ENCODE peak calls at places on chromosomes 6 and 20, in five cellular contexts. Y is K562, I is HepG2, D is GM12878, C is H1. U is an unnamed sample.

GRCh38 chr6:135851442-135852271 is at the start of gene PDE7B:
- DNase-seq in Y (no peak), I (no peak), D (no peak), C (peak), U (no peak)

GRCh38 chr6:111423960-111424846 is 58.8 kb downstream of the REV3L start:
- DNase-seq in Y (no peak), I (no peak), D (no peak), C (no peak), U (no peak)

GRCh38 chr20:12969071-12969669 is 39.6 kb upstream of the SPTLC3 start:
- DNase-seq in Y (no peak), I (peak), D (no peak), C (no peak), U (no peak)

GRCh38 chr6:129959358-129959930 is 58.9 kb upstream of the L3MBTL3 start:
- DNase-seq in Y (no peak), I (no peak), D (no peak), C (no peak), U (no peak)

GRCh38 chr6:132300323-132300949 is 100.8 kb downstream of the MOXD1 start:
- DNase-seq in Y (peak), I (peak), D (no peak), C (no peak), U (peak)

GRCh38 chr20:4335722-4336121 is 320.4 kb upstream of the RNF24 start:
- DNase-seq in Y (no peak), I (no peak), D (no peak), C (no peak), U (no peak)

GRCh38 chr6:112279044-112279916 is 24.9 kb upstream of the LAMA4 start:
- DNase-seq in Y (no peak), I (no peak), D (no peak), C (no peak), U (no peak)

GRCh38 chr20:20824924-20825584 is 112.6 kb upstream of the RALGAPA2 start:
- DNase-seq in Y (peak), I (peak), D (peak), C (no peak), U (no peak)

GRCh38 chr20:16946097-16946496 is 197.9 kb downstream of the OTOR start:
- DNase-seq in Y (no peak), I (no peak), D (no peak), C (no peak), U (no peak)

GRCh38 chr6:139569561-139569960 is 195.1 kb upstream of the CITED2 start:
- DNase-seq in Y (no peak), I (no peak), D (no peak), C (no peak), U (no peak)

GRCh38 chr6:30075094-30075986 is at the start of gene RNF39:
- DNase-seq in Y (peak), I (peak), D (no peak), C (no peak), U (no peak)

GRCh38 chr6:99521557-99522286 is 6.5 kb upstream of the USP45 start:
- DNase-seq in Y (no peak), I (peak), D (no peak), C (no peak), U (no peak)

GRCh38 chr6:112253505-112253841 is 894 bp downstream of the LAMA4 start:
- DNase-seq in Y (no peak), I (no peak), D (no peak), C (no peak), U (no peak)

GRCh38 chr20:11979306-11980128 is 61.8 kb downstream of the BTBD3 start:
- DNase-seq in Y (no peak), I (no peak), D (peak), C (no peak), U (no peak)

GRCh38 chr6:2807342-2808090 is 34.1 kb downstream of the SERPINB1 start:
- DNase-seq in Y (no peak), I (no peak), D (no peak), C (no peak), U (no peak)

GRCh38 chr6:161033667-161034066 is 42.1 kb downstream of the MAP3K4 start:
- DNase-seq in Y (no peak), I (no peak), D (no peak), C (no peak), U (no peak)

GRCh38 chr20:3423126-3423525 is 15.7 kb upstream of the DNAAF9 start:
- DNase-seq in Y (no peak), I (no peak), D (no peak), C (no peak), U (no peak)

GRCh38 chr20:45857114-45857835 is at the start of the genes ACOT8 and ZSWIM3:
- DNase-seq in Y (peak), I (peak), D (peak), C (peak), U (peak)
- TF ChIP-seq SRF in Y (no peak), I (peak), D (peak), C (no peak), U (no peak)

DNA sequence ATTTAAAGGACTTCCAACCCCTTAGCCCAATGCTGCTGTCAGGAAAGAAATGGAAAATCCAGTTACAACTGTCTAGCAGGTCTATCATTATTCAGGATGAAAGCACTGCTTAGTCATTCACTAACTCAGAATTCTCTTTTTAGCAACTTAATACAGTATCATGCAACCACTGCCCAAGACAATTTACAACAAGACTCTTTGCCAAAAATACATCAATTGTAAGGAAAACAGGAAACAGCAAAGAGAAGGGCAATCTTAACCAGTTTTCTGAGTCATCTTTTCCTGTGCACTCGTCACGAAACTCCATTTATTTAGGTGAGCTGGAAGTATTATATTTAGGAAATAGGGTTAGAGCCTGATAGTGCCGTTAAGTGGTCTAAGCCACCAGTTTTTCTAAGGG is 1197.7 kb upstream of the CITED2 start:
- DNase-seq in Y (no peak), I (no peak), D (no peak), C (no peak), U (no peak)
- TF ChIP-seq ZNF274 in Y (no peak), I (no peak), D (no peak), C (no peak), U (no peak)

GRCh38 chr20:34522969-34523871 is 7.0 kb downstream of the DYNLRB1 start:
- DNase-seq in Y (peak), I (peak), D (no peak), C (no peak), U (peak)
- TF ChIP-seq SRF in Y (no peak), I (no peak), D (no peak), C (no peak), U (no peak)

GRCh38 chr6:162785632-162786242 is 58.0 kb downstream of the PACRG start:
- DNase-seq in Y (no peak), I (peak), D (no peak), C (no peak), U (no peak)
- TF ChIP-seq ZNF274 in Y (no peak), I (no peak), D (no peak), C (no peak), U (no peak)

GRCh38 chr6:157988700-157989063 is 7.0 kb downstream of the SYNJ2 start:
- DNase-seq in Y (no peak), I (no peak), D (no peak), C (no peak), U (no peak)
- TF ChIP-seq SRF in Y (no peak), I (no peak), D (no peak), C (no peak), U (no peak)

DNA sequence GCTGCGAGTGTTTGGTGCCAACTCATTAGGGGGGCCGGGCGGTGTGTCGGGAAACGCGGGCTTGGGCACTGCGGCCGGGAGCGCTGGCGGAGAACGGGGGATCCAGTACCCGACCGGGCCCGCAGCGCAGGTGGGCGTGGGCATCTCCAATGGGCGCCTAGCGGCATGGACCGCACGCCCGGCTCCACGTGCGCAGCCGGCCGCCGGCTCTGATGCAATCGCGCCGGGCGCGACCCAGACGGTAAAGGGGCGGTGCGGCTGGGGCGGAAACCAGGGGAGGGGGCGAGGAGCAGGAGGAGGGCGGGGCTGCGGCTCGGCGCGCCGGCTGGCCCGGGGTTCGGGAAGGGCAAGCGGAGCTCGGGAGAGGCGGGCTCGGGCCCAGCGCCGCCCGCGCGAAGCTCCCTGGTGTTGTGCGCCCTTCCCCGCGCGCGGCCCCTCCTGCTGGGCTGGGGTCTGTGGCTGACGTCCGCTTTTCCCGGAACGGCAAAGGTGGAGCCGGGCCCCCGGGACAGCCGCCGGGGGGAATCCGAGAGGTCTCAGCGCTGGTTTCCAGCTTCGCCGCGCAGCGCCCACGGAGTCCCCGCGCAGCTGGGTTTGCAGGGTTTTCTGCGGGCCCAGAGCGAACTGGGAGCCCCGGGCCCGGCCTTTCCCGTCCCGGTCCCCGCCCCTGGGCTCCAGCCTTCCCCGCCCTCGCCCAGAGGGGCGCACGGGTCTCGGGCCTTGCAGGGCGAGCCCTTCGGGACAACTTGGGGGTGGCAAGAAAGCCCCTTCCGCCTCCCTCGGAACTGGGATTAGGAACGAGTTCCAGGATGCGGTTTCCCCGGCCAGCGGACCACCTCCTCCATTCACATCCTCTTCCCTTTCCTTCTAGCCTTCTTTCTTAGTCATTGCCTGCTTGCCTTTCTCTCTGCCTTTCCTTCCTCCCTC is 908 bp downstream of the MTHFD1L start:
- DNase-seq in Y (peak), I (peak), D (peak), C (peak), U (peak)
- TF ChIP-seq ZNF274 in Y (no peak), I (peak), D (no peak), C (no peak), U (no peak)

GRCh38 chr6:148874698-148875293 is 128.0 kb downstream of the UST start:
- DNase-seq in Y (no peak), I (no peak), D (no peak), C (no peak), U (no peak)
- TF ChIP-seq SRF in Y (no peak), I (no peak), D (no peak), C (no peak), U (no peak)

GRCh38 chr6:45666844-45667243 is 289.1 kb upstream of the SUPT3H start:
- DNase-seq in Y (no peak), I (no peak), D (no peak), C (no peak), U (no peak)
- TF ChIP-seq ZNF274 in Y (no peak), I (no peak), D (no peak), C (no peak), U (no peak)

U was measured in HCT116.